ENCODE peak calls at places on chromosome 5, in four cellular contexts. N, P, G and J are unnamed samples.

GRCh38 chr5:479566-480319 is 36.8 kb downstream of the EXOC3 start:
- DNase-seq in G (no peak), N (no peak), P (no peak), J (no peak)

GRCh38 chr5:147391781-147392180 is 118.1 kb downstream of the DPYSL3 start:
- DNase-seq in G (peak), P (no peak), N (peak), J (peak)

GRCh38 chr5:113507601-113508000 is 5.9 kb upstream of the YTHDC2 start:
- DNase-seq in N (no peak), P (no peak), G (no peak), J (no peak)

GRCh38 chr5:154923441-154924430 is 14.3 kb downstream of the GEMIN5 start:
- DNase-seq in G (no peak), N (no peak), P (no peak), J (peak)

GRCh38 chr5:14342306-14342705 is 199.2 kb downstream of the TRIO start:
- DNase-seq in G (no peak), P (peak), N (no peak), J (peak)

GRCh38 chr5:30838936-30839511 is 354.5 kb upstream of the CDH6 start:
- DNase-seq in N (no peak), G (no peak), P (no peak), J (no peak)

GRCh38 chr5:67192719-67193464 is 3.7 kb downstream of the CD180 start:
- DNase-seq in N (no peak), P (peak), G (no peak), J (no peak)

GRCh38 chr5:111859031-111859430 is 102.0 kb upstream of the NREP start:
- DNase-seq in G (no peak), P (no peak), N (no peak), J (no peak)

GRCh38 chr5:3796736-3797135 is 201.1 kb downstream of the IRX1 start:
- DNase-seq in P (no peak), N (no peak), G (no peak), J (no peak)

GRCh38 chr5:169706070-169706469 is 69.0 kb downstream of the DOCK2 start:
- DNase-seq in G (no peak), N (no peak), P (no peak), J (no peak)

GRCh38 chr5:103333376-103333775 is 74.8 kb downstream of the MACIR start:
- DNase-seq in G (no peak), N (no peak), P (no peak), J (no peak)

GRCh38 chr5:10343486-10343885 is 10.0 kb upstream of the MARCHF6 start:
- DNase-seq in P (no peak), N (peak), G (no peak), J (no peak)